ENCODE peak calls at places on chromosomes 6 and 20, in four cellular contexts. I is suprapubic skin, T is ovary, X is K562. W is an unnamed sample.

GRCh38 chr6:72422126-72422680 is 199.7 kb upstream of the KCNQ5 start:
- DNase-seq in I (no peak), T (no peak), X (no peak), W (no peak)

GRCh38 chr6:106546322-106547052 is 82.8 kb downstream of the RTN4IP1 start:
- DNase-seq in X (no peak), I (no peak), T (no peak), W (no peak)

GRCh38 chr6:33630014-33630413 is 8.9 kb downstream of the ITPR3 start:
- DNase-seq in I (no peak), T (no peak), X (no peak), W (peak; percentile 46)

GRCh38 chr6:40482532-40482931 is 104.6 kb downstream of the LRFN2 start:
- DNase-seq in X (peak; percentile 26), I (no peak), T (no peak), W (no peak)

GRCh38 chr20:39049148-39049547 is 87.0 kb downstream of the DHX35 start:
- DNase-seq in T (no peak), X (no peak), I (no peak), W (no peak)

GRCh38 chr6:1023229-1023628 is 288.7 kb upstream of the FOXQ1 start:
- DNase-seq in I (peak; percentile 23), X (no peak), T (no peak), W (no peak)

GRCh38 chr6:108768792-108769524 is 79.3 kb upstream of the ARMC2 start:
- DNase-seq in I (no peak), X (no peak), T (no peak), W (peak; percentile 59)

GRCh38 chr6:53527249-53527765 is 17.6 kb downstream of the GCLC start:
- DNase-seq in T (no peak), I (no peak), X (no peak), W (no peak)

GRCh38 chr6:25042599-25042936 is 106.8 kb upstream of the RIPOR2 start:
- DNase-seq in X (no peak), I (no peak), T (no peak), W (no peak)

GRCh38 chr6:7463785-7464184 is 74.2 kb downstream of the RIOK1 start:
- DNase-seq in T (no peak), X (no peak), I (no peak), W (no peak)

GRCh38 chr6:4632411-4632810 is 143.8 kb upstream of the CDYL start:
- DNase-seq in X (no peak), T (no peak), I (no peak), W (no peak)

GRCh38 chr20:50048420-50049166 is 64.4 kb downstream of the UBE2V1 start:
- DNase-seq in I (no peak), X (no peak), T (no peak), W (no peak)

GRCh38 chr6:111410371-111410770 is 72.6 kb downstream of the REV3L start:
- DNase-seq in T (no peak), I (no peak), X (no peak), W (no peak)

GRCh38 chr6:25537349-25538018 is 114.5 kb upstream of the SCGN start:
- DNase-seq in X (no peak), T (no peak), I (no peak), W (no peak)

GRCh38 chr6:161598896-161599295 is 325.0 kb upstream of the AGPAT4 start:
- DNase-seq in T (no peak), I (no peak), X (no peak), W (no peak)

GRCh38 chr6:39076086-39076992 is 27.8 kb downstream of the GLP1R start:
- DNase-seq in I (no peak), X (no peak), T (no peak), W (no peak)

GRCh38 chr6:117008618-117009017 is 131.6 kb downstream of the RFX6 start:
- DNase-seq in X (no peak), I (no peak), T (no peak), W (no peak)

GRCh38 chr6:93418448-93419303 is 683 bp downstream of the EPHA7 start:
- DNase-seq in X (no peak), I (no peak), T (peak; percentile 21), W (no peak)

GRCh38 chr20:18722381-18722780 is 91.2 kb upstream of the SCP2D1 start:
- DNase-seq in T (no peak), X (no peak), I (no peak), W (no peak)

GRCh38 chr20:1335961-1336698 is 7.2 kb upstream of the SDCBP2 start:
- DNase-seq in X (no peak), I (peak; percentile 58), T (no peak), W (no peak)

GRCh38 chr20:25584905-25585704 is at the start of gene NINL:
- DNase-seq in I (peak; percentile 78), T (peak; percentile 78), X (peak; percentile 53), W (peak; percentile 63)
- TF ChIP-seq POLR2A in I (no peak), T (peak; percentile 59), X (no peak), W (no peak)

GRCh38 chr20:13245250-13245723 is 24.2 kb downstream of the ISM1 start:
- DNase-seq in T (no peak), I (no peak), X (no peak), W (no peak)
- TF ChIP-seq EP300 in T (no peak), I (no peak), X (no peak), W (no peak)

GRCh38 chr6:166379800-166380199 is 2.9 kb downstream of the MPC1 start:
- DNase-seq in T (no peak), X (no peak), I (no peak), W (peak; percentile 75)
- H3K4me1 ChIP-seq in T (no peaks in the 10 kb centered on the region), X (peaks cover 20% of the 10 kb centered on the region), I (peaks cover 18% of the 10 kb centered on the region), W (peaks cover 40% of the 10 kb centered on the region)

DNA sequence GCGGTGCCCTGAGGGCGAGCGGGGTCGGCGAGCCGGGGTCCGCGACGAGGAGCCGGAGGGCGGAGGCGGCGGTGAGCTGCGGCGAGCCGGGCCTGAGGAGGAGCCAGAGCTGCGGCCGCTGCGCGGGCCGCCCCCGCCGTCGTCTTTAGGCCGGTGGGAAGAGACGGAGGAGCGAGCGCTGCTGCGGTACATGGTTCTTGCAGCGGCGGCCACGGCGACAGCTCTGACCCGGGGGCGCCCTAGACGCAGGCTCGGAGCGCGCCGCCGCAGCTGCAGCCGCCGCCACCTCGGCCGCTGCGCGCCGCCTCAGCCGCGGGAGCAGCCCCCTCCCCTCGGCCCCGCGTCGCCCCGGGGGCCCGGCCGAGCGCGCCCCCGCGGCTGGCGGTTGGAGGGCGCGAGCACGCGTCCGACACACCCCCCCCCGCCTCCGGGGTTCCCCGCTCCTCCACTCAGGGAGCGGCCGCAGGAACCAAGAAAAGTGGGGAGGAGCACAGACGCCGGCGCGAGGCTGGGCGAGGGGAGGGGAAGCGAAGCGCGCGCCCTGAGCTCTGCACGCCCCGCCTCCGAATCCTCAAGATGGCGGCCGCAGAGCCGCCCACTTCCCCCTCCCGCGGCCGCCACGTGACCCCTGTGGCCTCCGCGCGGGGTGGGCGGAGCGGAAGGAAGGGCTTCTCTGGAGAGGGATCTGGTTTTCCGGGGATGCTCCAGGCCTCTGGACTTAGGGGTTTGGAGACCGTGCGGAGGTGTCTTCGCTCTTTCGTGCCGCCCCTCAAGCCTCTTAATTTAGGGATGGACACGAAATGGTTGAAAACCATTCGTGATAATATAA is at the start of gene ZNF318:
- DNase-seq in X (peak; percentile 98), T (peak; percentile 95), I (peak; percentile 97), W (peak; percentile 96)
- TF ChIP-seq POLR2A in X (peak; percentile 78), T (peak; percentile 22), I (no peak), W (no peak)